ENCODE peak calls at places on chromosomes 2 and 18, in ten cellular contexts. E is lower lobe of right lung; D is GOT3; T is DMS 273 treated with DMSO at 0.1 percent for 48 hours; L is foreskin fibroblast; S is activated CD8-positive, alpha-beta memory T cell treated with anti-CD3 and anti-CD28 coated beads for 4 hours; I is fibroblast of lung; N is substantia nigra; X is endodermal cell; C is foreskin melanocyte. K is an unnamed sample.

GRCh38 chr2:146489386-146489785 is 1355.4 kb upstream of the ACVR2A start:
- DNase-seq in E (no peak), D (no peak), L (no peak), T (no peak), C (no peak), X (no peak), N (no peak), S (no peak), I (peak), K (no peak)

GRCh38 chr2:216308532-216308931 is 63.8 kb downstream of the MARCHF4 start:
- DNase-seq in X (no peak), I (peak), S (no peak), E (no peak), C (no peak), T (peak), N (no peak), D (no peak), L (peak), K (peak)

GRCh38 chr2:207772081-207772843 is 2.6 kb upstream of the FZD5 start:
- DNase-seq in N (no peak), X (peak), L (no peak), E (no peak), C (peak), I (peak), S (no peak), D (no peak), T (no peak), K (no peak)

GRCh38 chr18:75548353-75548752 is 120.8 kb upstream of the SMIM21 start:
- DNase-seq in S (no peak), T (no peak), E (no peak), C (no peak), I (peak), D (no peak), L (no peak), N (no peak), X (peak), K (no peak)

GRCh38 chr2:239943991-239944441 is 81.1 kb downstream of the NDUFA10 start:
- DNase-seq in C (no peak), I (no peak), L (no peak), E (peak), X (no peak), T (no peak), S (no peak), D (no peak), N (no peak), K (no peak)

GRCh38 chr2:230690439-230690838 is 22.2 kb upstream of the CAB39 start:
- DNase-seq in L (peak), E (peak), D (no peak), N (no peak), C (no peak), T (no peak), X (no peak), S (no peak), I (peak), K (no peak)

GRCh38 chr2:101771226-101771906 is 73.9 kb downstream of the MAP4K4 start:
- DNase-seq in S (no peak), E (no peak), T (no peak), I (peak), N (no peak), D (no peak), X (no peak), C (no peak), L (no peak), K (no peak)

GRCh38 chr2:26672112-26672817 is 20.3 kb upstream of the KCNK3 start:
- DNase-seq in N (no peak), E (no peak), I (no peak), X (peak), T (no peak), D (no peak), C (no peak), L (no peak), S (no peak), K (no peak)

GRCh38 chr2:31920968-31921367 is 89.8 kb downstream of the MEMO1 start:
- DNase-seq in T (no peak), L (no peak), X (no peak), N (no peak), E (no peak), D (no peak), C (no peak), S (no peak), I (no peak), K (no peak)

GRCh38 chr2:216179015-216179414 is 69.9 kb downstream of the XRCC5 start:
- DNase-seq in D (no peak), I (peak), X (no peak), N (no peak), C (no peak), E (no peak), L (no peak), S (no peak), T (no peak), K (no peak)

GRCh38 chr2:227643990-227644551 is 22.5 kb upstream of the SCYGR5 start:
- DNase-seq in T (no peak), E (no peak), I (no peak), S (no peak), N (no peak), D (no peak), C (no peak), L (no peak), X (peak), K (no peak)

GRCh38 chr2:1713156-1713838 is 31.0 kb downstream of the PXDN start:
- DNase-seq in N (no peak), I (no peak), T (no peak), D (no peak), S (no peak), C (no peak), E (no peak), L (no peak), X (no peak), K (no peak)

GRCh38 chr2:10333247-10333613 is 30.5 kb downstream of the HPCAL1 start:
- DNase-seq in N (no peak), T (peak), L (no peak), X (peak), D (no peak), I (no peak), E (no peak), S (no peak), C (no peak), K (peak)

GRCh38 chr2:29220506-29221270 is 105.5 kb downstream of the CLIP4 start:
- DNase-seq in D (no peak), S (no peak), N (no peak), T (no peak), I (no peak), C (no peak), E (no peak), X (no peak), L (no peak), K (no peak)

GRCh38 chr2:1855150-1855549 is 110.8 kb upstream of the PXDN start:
- DNase-seq in L (no peak), T (no peak), N (no peak), C (no peak), S (no peak), D (no peak), X (peak), I (peak), E (no peak), K (peak)

GRCh38 chr2:72696559-72696958 is 129.3 kb downstream of the EXOC6B start:
- DNase-seq in C (no peak), I (no peak), E (no peak), L (no peak), N (no peak), X (no peak), D (no peak), S (no peak), T (no peak), K (no peak)

GRCh38 chr18:48080546-48080945 is 150.1 kb upstream of the SMAD2 start:
- DNase-seq in X (peak), I (no peak), N (no peak), C (no peak), T (no peak), D (no peak), S (no peak), L (no peak), E (no peak), K (no peak)

GRCh38 chr18:46079336-46079735 is 7.3 kb upstream of the PSTPIP2 start:
- DNase-seq in C (no peak), E (no peak), N (no peak), X (no peak), T (no peak), D (no peak), L (no peak), S (no peak), I (no peak), K (no peak)

GRCh38 chr2:190571666-190572065 is 37.1 kb upstream of the NEMP2 start:
- DNase-seq in T (no peak), I (no peak), E (no peak), S (no peak), X (no peak), C (peak), N (no peak), D (no peak), L (no peak), K (no peak)

GRCh38 chr2:3466966-3467365 is 52.4 kb downstream of the ADI1 start:
- DNase-seq in D (no peak), E (no peak), C (no peak), S (no peak), N (no peak), I (no peak), T (no peak), X (no peak), L (no peak), K (no peak)

GRCh38 chr2:7191927-7192326 is 274.7 kb downstream of the RNF144A start:
- DNase-seq in D (no peak), S (no peak), I (peak), X (no peak), T (peak), C (peak), E (no peak), L (peak), N (no peak), K (no peak)

GRCh38 chr2:121184248-121184862 is 100.6 kb downstream of the TFCP2L1 start:
- DNase-seq in D (no peak), N (no peak), S (no peak), T (no peak), I (no peak), E (no peak), C (no peak), L (no peak), X (no peak), K (no peak)

GRCh38 chr18:71114550-71115210 is 825.8 kb downstream of the SOCS6 start:
- DNase-seq in D (no peak), S (no peak), X (no peak), I (no peak), C (no peak), N (no peak), L (no peak), E (no peak), T (no peak), K (no peak)

GRCh38 chr2:59462418-59463197 is 1090.8 kb downstream of the BCL11A start:
- DNase-seq in S (no peak), X (peak), T (no peak), I (no peak), E (no peak), D (no peak), N (no peak), L (no peak), C (no peak), K (no peak)

GRCh38 chr2:206800501-206801416 is 35.4 kb downstream of the FASTKD2 start:
- DNase-seq in L (peak), S (no peak), N (peak), X (peak), I (peak), T (no peak), E (peak), D (peak), C (peak), K (peak)

GRCh38 chr2:64675860-64676259 is 22.1 kb upstream of the SERTAD2 start:
- DNase-seq in N (no peak), E (no peak), C (no peak), T (no peak), D (no peak), X (no peak), S (peak), I (peak), L (peak), K (no peak)

GRCh38 chr2:11542275-11542819 is 8.5 kb downstream of the GREB1 start:
- DNase-seq in S (no peak), T (no peak), I (no peak), E (no peak), D (no peak), N (no peak), X (no peak), L (no peak), C (no peak), K (no peak)

GRCh38 chr2:59428940-59429339 is 1124.5 kb downstream of the BCL11A start:
- DNase-seq in I (no peak), L (no peak), E (no peak), N (no peak), C (no peak), S (no peak), X (no peak), T (no peak), D (no peak), K (no peak)

GRCh38 chr2:100903534-100904258 is 83.8 kb downstream of the NPAS2 start:
- DNase-seq in L (no peak), I (peak), C (no peak), T (no peak), N (no peak), S (no peak), D (no peak), X (peak), E (no peak), K (no peak)

GRCh38 chr2:10392951-10393647 is 55.0 kb downstream of the ODC1 start:
- DNase-seq in N (no peak), I (no peak), S (no peak), E (no peak), X (peak), T (no peak), C (no peak), D (no peak), L (no peak), K (no peak)

GRCh38 chr18:37393945-37394609 is 171.5 kb downstream of the CELF4 start:
- DNase-seq in I (peak), E (peak), C (peak), L (peak), S (no peak), N (peak), X (peak), D (peak), T (peak), K (peak)

GRCh38 chr18:56691530-56691929 is 40.4 kb downstream of the WDR7 start:
- DNase-seq in E (no peak), T (no peak), I (no peak), D (no peak), N (no peak), S (no peak), L (no peak), X (no peak), C (no peak), K (no peak)

GRCh38 chr18:74425876-74426275 is 31.2 kb downstream of the DIPK1C start:
- DNase-seq in X (no peak), T (no peak), C (no peak), D (no peak), L (no peak), I (no peak), S (no peak), N (no peak), E (no peak), K (no peak)

GRCh38 chr18:31294199-31294747 is 23.7 kb upstream of the DSG1 start:
- DNase-seq in D (no peak), C (no peak), E (no peak), S (no peak), X (no peak), N (no peak), L (no peak), T (no peak), I (no peak), K (no peak)

GRCh38 chr2:32262105-32262504 is 2.6 kb downstream of the NLRC4 start:
- DNase-seq in S (no peak), X (no peak), D (no peak), C (no peak), E (no peak), T (no peak), L (no peak), I (no peak), N (no peak), K (no peak)

GRCh38 chr2:205755923-205756322 is 73.6 kb downstream of the NRP2 start:
- DNase-seq in I (peak), D (no peak), X (no peak), C (no peak), T (no peak), N (no peak), L (peak), E (no peak), S (no peak), K (no peak)

GRCh38 chr2:100281521-100282438 is 40.5 kb downstream of the LONRF2 start:
- DNase-seq in T (no peak), C (no peak), S (no peak), L (peak), E (no peak), X (no peak), D (no peak), N (no peak), I (peak), K (no peak)

GRCh38 chr2:60608679-60609078 is 55.2 kb upstream of the BCL11A start:
- DNase-seq in E (no peak), S (no peak), C (no peak), T (no peak), N (no peak), D (no peak), I (peak), X (no peak), L (no peak), K (no peak)

K was measured in NCI-H1694 treated with DMSO at 0.1 percent for 48 hours.